ENCODE peak calls at places on chromosomes 13 and 19, in eight cellular contexts. E is cardiac fibroblast, T is RWPE1, P is colonic mucosa, U is BJ, X is RWPE2, J is DND-41, I is psoas muscle. F is an unnamed sample.

GRCh38 chr13:30904043-30904442 is 2.0 kb upstream of the MEDAG start:
- DNase-seq in E (peak; percentile 71), I (no peak), X (no peak), T (no peak), J (no peak), U (no peak), P (no peak), F (no peak)

GRCh38 chr19:45428385-45429231 is 4.9 kb upstream of the ERCC1 start:
- DNase-seq in E (peak; percentile 62), J (no peak), I (peak; percentile 78), P (no peak), X (no peak), U (no peak), T (no peak), F (peak; percentile 72)

GRCh38 chr13:29496241-29496712 is 99.2 kb downstream of the SLC7A1 start:
- DNase-seq in U (no peak), P (no peak), T (peak; percentile 50), I (no peak), X (no peak), E (no peak), J (no peak), F (no peak)

GRCh38 chr19:18203408-18203862 is 407 bp downstream of the RAB3A start:
- DNase-seq in E (no peak), J (peak; percentile 67), P (peak; percentile 68), U (no peak), X (no peak), I (peak; percentile 53), T (peak; percentile 28), F (no peak)

GRCh38 chr13:27006519-27007161 is 165.0 kb downstream of the USP12 start:
- DNase-seq in T (no peak), U (no peak), P (peak; percentile 65), E (peak; percentile 33), X (no peak), J (no peak), I (no peak), F (no peak)

GRCh38 chr13:100019780-100020356 is 38.3 kb downstream of the ZIC2 start:
- DNase-seq in J (no peak), U (no peak), P (no peak), X (no peak), I (no peak), T (no peak), E (no peak), F (no peak)

GRCh38 chr19:2986951-2987491 is 9.7 kb downstream of the TLE6 start:
- DNase-seq in P (no peak), E (no peak), T (no peak), I (no peak), U (no peak), J (no peak), X (no peak), F (peak; percentile 34)

GRCh38 chr13:23687614-23688013 is 117.4 kb downstream of the TNFRSF19 start:
- DNase-seq in U (no peak), P (no peak), E (no peak), J (no peak), I (no peak), X (no peak), T (no peak), F (no peak)

GRCh38 chr13:109684836-109685602 is 101.4 kb downstream of the IRS2 start:
- DNase-seq in J (no peak), T (peak; percentile 58), U (no peak), X (no peak), I (no peak), P (peak; percentile 87), E (peak; percentile 66), F (no peak)

GRCh38 chr19:58417071-58417470 is 8.6 kb downstream of the ZNF584 start:
- DNase-seq in E (no peak), P (no peak), J (no peak), T (no peak), I (no peak), U (no peak), X (no peak), F (no peak)

GRCh38 chr19:19107663-19108062 is 30.6 kb downstream of the TMEM161A start:
- DNase-seq in E (no peak), X (no peak), J (no peak), P (no peak), T (no peak), U (no peak), I (no peak), F (no peak)

GRCh38 chr19:367963-368623 is 23.5 kb upstream of the MIER2 start:
- DNase-seq in X (peak; percentile 12), U (no peak), T (no peak), E (no peak), P (no peak), I (no peak), J (no peak), F (no peak)

GRCh38 chr13:65724261-65724660 is 1505.9 kb downstream of the PCDH9 start:
- DNase-seq in X (no peak), P (no peak), U (peak; percentile 31), E (peak; percentile 80), J (peak; percentile 33), T (no peak), I (no peak), F (no peak)

GRCh38 chr19:55519461-55520311 is 17.2 kb downstream of the SBK2 start:
- DNase-seq in E (peak; percentile 94), T (peak; percentile 28), X (no peak), J (no peak), I (no peak), U (peak; percentile 73), P (no peak), F (no peak)

GRCh38 chr13:75458696-75459422 is 23.1 kb downstream of the TBC1D4 start:
- DNase-seq in E (no peak), I (peak; percentile 35), T (no peak), X (no peak), P (peak; percentile 64), J (no peak), U (no peak), F (peak; percentile 66)

GRCh38 chr13:41075034-41075433 is 13.7 kb downstream of the WBP4 start:
- DNase-seq in X (no peak), T (peak; percentile 53), E (peak; percentile 60), P (no peak), U (no peak), I (no peak), J (no peak), F (peak; percentile 41)

GRCh38 chr13:99626461-99627082 is 125.3 kb downstream of the TM9SF2 start:
- DNase-seq in U (peak; percentile 56), E (peak; percentile 64), I (no peak), T (peak; percentile 48), J (no peak), X (no peak), P (no peak), F (no peak)

GRCh38 chr19:48616491-48617056 is 1.7 kb upstream of the FAM83E start:
- DNase-seq in T (no peak), U (no peak), I (no peak), J (no peak), P (peak; percentile 40), X (no peak), E (no peak), F (no peak)

GRCh38 chr13:46492946-46493345 is 60.0 kb upstream of the LRCH1 start:
- DNase-seq in X (no peak), J (peak; percentile 19), P (no peak), U (no peak), I (no peak), E (peak; percentile 73), T (peak; percentile 29), F (peak; percentile 49)

DNA sequence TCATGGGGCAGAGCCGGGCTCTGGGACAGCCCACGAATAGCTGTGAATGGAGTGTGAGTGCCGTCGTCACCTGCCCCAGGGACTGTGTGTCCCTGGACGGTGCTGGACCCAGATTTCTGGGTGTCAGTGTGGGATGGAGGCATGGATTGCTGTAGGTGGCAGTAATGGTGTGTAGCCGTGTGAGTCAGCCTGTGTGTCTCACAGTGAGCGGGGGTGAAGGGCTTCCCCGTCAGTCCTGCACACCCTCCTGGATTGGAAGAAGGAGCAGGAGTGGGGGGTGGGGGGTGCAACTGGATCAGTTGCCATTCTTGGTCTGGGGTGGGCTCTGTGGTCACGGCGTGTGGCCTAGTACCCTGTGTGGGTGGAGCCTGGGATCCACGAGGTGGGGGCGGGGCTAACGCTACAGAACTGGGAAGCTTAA is 6.5 kb upstream of the LTBP4 start:
- DNase-seq in I (no peak), E (peak; percentile 51), T (no peak), P (no peak), J (no peak), U (no peak), X (no peak), F (no peak)
- TF ChIP-seq CTCF in I (no peak), E (peak; percentile 20), T (no peak), P (no peak), J (no peak), U (peak; percentile 33), X (peak; percentile 4), F (no peak)

DNA sequence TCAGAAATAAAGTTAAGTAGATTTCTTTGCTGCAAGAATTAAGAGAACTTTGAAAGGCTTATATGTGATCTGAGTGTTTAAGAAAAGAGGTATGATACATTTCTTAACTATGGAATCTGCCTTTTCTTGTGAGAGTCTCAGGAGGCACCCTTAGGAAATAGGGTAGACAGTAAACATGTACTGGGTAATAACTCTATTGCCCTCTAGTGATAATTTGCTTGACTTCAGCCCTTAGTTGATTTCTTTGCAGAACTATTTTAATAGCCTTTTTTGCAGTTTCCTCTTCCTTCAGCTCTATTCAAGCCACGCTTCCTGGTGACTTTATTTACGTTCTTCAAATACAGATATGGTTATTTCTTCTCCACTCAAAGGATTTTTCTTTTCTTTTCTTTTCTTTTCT is 37.0 kb upstream of the CCNA1 start:
- DNase-seq in J (no peak), E (peak; percentile 81), X (no peak), U (peak; percentile 20), P (no peak), I (no peak), T (peak; percentile 60), F (no peak)
- TF ChIP-seq CTCF in J (peak; percentile 22), E (peak; percentile 60), X (peak; percentile 61), U (peak; percentile 62), P (no peak), I (peak; percentile 22), T (peak; percentile 28), F (no peak)

GRCh38 chr13:114088863-114089262 is 43.6 kb downstream of the RASA3 start:
- DNase-seq in P (no peak), I (no peak), X (no peak), U (no peak), T (no peak), J (no peak), E (no peak), F (no peak)
- TF ChIP-seq CTCF in P (no peak), I (no peak), X (no peak), U (no peak), T (no peak), J (no peak), E (no peak), F (no peak)

GRCh38 chr19:28217064-28217463 is 995.9 kb downstream of the UQCRFS1 start:
- DNase-seq in I (no peak), J (no peak), U (no peak), P (no peak), T (no peak), E (no peak), X (no peak), F (no peak)
- TF ChIP-seq CTCF in I (no peak), J (no peak), U (no peak), P (no peak), T (no peak), E (no peak), X (no peak), F (no peak)

DNA sequence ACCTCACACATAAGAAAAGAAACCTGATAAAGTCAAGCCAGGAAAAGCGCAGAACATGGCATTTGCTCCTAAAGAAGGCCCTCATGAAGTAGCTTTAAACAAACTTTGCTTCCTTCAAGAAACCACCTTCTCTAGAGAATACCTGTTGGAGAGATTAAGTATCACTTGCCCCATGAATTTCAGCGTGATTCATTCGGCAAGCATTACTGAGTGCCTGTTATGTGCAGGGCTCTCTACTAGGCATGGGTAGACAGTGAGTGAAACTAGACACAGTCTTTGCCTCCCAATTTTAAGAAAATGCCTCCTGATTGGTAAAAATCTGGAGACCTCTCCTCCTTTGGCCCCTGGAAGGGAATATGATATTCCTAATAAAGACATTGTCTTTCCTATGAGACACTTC is 475.8 kb upstream of the NBEA start:
- DNase-seq in T (no peak), E (no peak), J (no peak), U (no peak), P (no peak), I (no peak), X (no peak), F (no peak)
- TF ChIP-seq CTCF in T (no peak), E (no peak), J (no peak), U (no peak), P (no peak), I (no peak), X (no peak), F (no peak)

F was measured in GM13976.